ENCODE peak calls at places on chromosomes 4 and X, in nine cellular contexts. D is PC-9, K is WTC11, I is brain microvascular endothelial cell, U is bronchial epithelial cell, H is AG04449, Y is ovary, T is cardiac fibroblast, P is osteocyte. Q is an unnamed sample.

GRCh38 chr4:113969935-113970334 is 9.5 kb downstream of the ARSJ start:
- DNase-seq in T (peak), Y (no peak), D (no peak), H (no peak), P (no peak), I (no peak), U (peak), K (no peak), Q (no peak)

GRCh38 chr4:10965196-10965595 is 280.6 kb upstream of the CLNK start:
- DNase-seq in Y (no peak), P (no peak), H (no peak), I (no peak), T (no peak), U (no peak), K (no peak), D (no peak), Q (no peak)

GRCh38 chr4:55722132-55722531 is 86.0 kb upstream of the NMU start:
- DNase-seq in D (no peak), P (no peak), H (no peak), T (no peak), U (no peak), I (no peak), Y (no peak), K (no peak), Q (no peak)

GRCh38 chr4:157582141-157582540 is 361.6 kb downstream of the GRIA2 start:
- DNase-seq in Y (no peak), I (no peak), P (no peak), U (no peak), H (no peak), K (no peak), T (no peak), D (no peak), Q (no peak)

GRCh38 chrX:9562851-9563250 is 98.0 kb downstream of the TBL1X start:
- DNase-seq in T (peak), U (peak), H (peak), Y (no peak), D (peak), P (no peak), K (no peak), I (peak), Q (no peak)

GRCh38 chr4:81198609-81199008 is 16.4 kb downstream of the PRKG2 start:
- DNase-seq in I (no peak), T (no peak), P (no peak), Y (no peak), D (no peak), H (no peak), K (no peak), U (no peak), Q (no peak)

GRCh38 chr4:1396806-1397455 is 9.3 kb downstream of the NKX1-1 start:
- DNase-seq in D (no peak), I (no peak), Y (no peak), T (no peak), K (no peak), U (no peak), H (no peak), P (no peak), Q (peak)

GRCh38 chrX:38982843-38983242 is 181.6 kb downstream of the MID1IP1 start:
- DNase-seq in P (no peak), Y (no peak), D (no peak), K (no peak), T (no peak), H (no peak), I (no peak), U (no peak), Q (no peak)

GRCh38 chr4:7736436-7737267 is 203.0 kb downstream of the AFAP1 start:
- DNase-seq in H (no peak), D (no peak), Y (no peak), U (no peak), P (no peak), T (peak), I (peak), K (no peak), Q (peak)

GRCh38 chr4:16472537-16472936 is 246.3 kb upstream of the TAPT1 start:
- DNase-seq in T (peak), I (no peak), H (no peak), U (peak), Y (no peak), D (no peak), P (no peak), K (no peak), Q (no peak)

GRCh38 chr4:53558981-53559620 is 32.2 kb downstream of the LNX1 start:
- DNase-seq in D (no peak), Y (no peak), H (no peak), P (no peak), K (no peak), U (peak), T (peak), I (no peak), Q (no peak)

GRCh38 chr4:8330821-8331566 is 61.4 kb downstream of the HTRA3 start:
- DNase-seq in K (no peak), U (no peak), Y (peak), P (no peak), D (no peak), H (no peak), T (peak), I (no peak), Q (no peak)

GRCh38 chr4:189143255-189143654 is 797.4 kb upstream of the FRG1 start:
- DNase-seq in T (peak), I (no peak), H (no peak), P (no peak), Y (no peak), D (peak), U (peak), K (no peak), Q (no peak)

GRCh38 chr4:88985088-88985779 is 71.8 kb downstream of the FAM13A start:
- DNase-seq in U (peak), P (no peak), I (peak), K (no peak), T (peak), H (peak), Y (no peak), D (no peak), Q (no peak)

GRCh38 chr4:41507292-41507933 is 30.5 kb upstream of the LIMCH1 start:
- DNase-seq in T (peak), U (peak), H (peak), K (no peak), D (peak), I (no peak), Y (no peak), P (no peak), Q (no peak)

GRCh38 chr4:17544205-17544604 is 29.2 kb downstream of the CLRN2 start:
- DNase-seq in D (no peak), K (no peak), P (no peak), Y (no peak), T (peak), U (peak), I (no peak), H (no peak), Q (no peak)

GRCh38 chrX:74438771-74439170 is 17.5 kb downstream of the SLC16A2 start:
- DNase-seq in H (no peak), P (no peak), U (no peak), K (no peak), Y (no peak), T (no peak), D (no peak), I (no peak), Q (no peak)

GRCh38 chrX:75957107-75957610 is 172.1 kb upstream of the MAGEE2 start:
- DNase-seq in I (no peak), P (no peak), Y (no peak), D (no peak), H (no peak), U (no peak), K (no peak), T (no peak), Q (no peak)

GRCh38 chr4:160772668-160773067 is 1391.1 kb downstream of the FSTL5 start:
- DNase-seq in D (no peak), K (no peak), Y (no peak), H (no peak), I (peak), T (no peak), P (no peak), U (peak), Q (no peak)

GRCh38 chr4:158146736-158147135 is 26.1 kb downstream of the GASK1B start:
- DNase-seq in D (no peak), I (no peak), Y (no peak), K (no peak), H (no peak), P (no peak), U (no peak), T (no peak), Q (no peak)

GRCh38 chr4:157779084-157779483 is 393.7 kb downstream of the GASK1B start:
- DNase-seq in D (no peak), I (no peak), K (no peak), P (no peak), T (no peak), Y (no peak), U (no peak), H (no peak), Q (no peak)

GRCh38 chr4:52658671-52659015 is 458 bp downstream of the USP46 start:
- DNase-seq in Y (peak), U (no peak), H (no peak), K (peak), T (no peak), P (no peak), D (no peak), I (no peak), Q (no peak)

GRCh38 chrX:12970691-12971202 is 4.2 kb upstream of the TMSB4X start:
- DNase-seq in Y (peak), H (no peak), U (no peak), P (no peak), T (peak), I (no peak), K (peak), D (no peak), Q (no peak)
- TF ChIP-seq CTCF in Y (no peak), H (peak), U (peak), P (peak), T (peak), I (peak), K (no peak), D (no peak), Q (no peak)

DNA sequence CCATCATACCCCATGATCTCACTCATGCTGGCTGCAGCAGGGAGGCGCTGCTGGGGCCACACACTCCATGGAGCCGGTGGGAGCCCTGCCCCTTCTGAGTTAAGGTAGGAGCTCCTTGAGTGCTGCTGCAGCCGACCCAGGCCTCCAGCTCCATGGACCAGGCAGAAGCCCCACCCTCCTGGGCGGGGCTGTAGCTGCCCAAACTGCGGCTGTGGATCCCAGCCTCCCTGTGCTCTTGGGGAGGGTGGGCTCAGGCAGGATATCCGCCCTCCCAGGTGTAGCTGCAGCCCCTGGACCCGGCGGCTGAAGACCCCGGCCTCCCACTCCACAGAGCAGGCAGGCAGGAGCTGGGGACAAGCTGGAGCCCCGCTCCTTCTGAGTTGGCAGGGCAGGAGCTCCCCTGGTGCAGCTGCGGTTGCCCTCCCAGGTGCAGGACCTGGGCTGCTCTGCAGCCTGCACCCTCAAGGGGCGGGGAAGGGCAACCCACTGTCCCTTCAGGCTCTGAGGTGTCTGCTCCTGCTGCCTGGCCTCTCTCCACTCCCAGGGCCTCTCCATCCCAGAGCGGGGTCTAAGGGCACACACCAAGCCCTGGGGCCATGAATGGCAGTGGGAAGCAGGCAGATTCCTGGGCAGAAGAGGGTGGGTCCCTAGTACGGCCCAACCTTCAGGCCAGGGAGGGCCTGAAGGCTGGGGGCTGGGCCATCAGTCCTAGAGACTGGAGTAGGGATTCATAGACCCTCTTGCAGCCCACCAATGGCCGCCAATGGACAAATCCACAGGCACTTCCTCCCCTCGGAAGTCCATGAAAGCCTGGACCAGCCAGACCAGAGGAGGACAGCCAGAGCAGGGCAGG is 466.1 kb downstream of the DTHD1 start:
- DNase-seq in H (no peak), I (no peak), P (no peak), U (no peak), K (peak), D (no peak), T (no peak), Y (no peak), Q (peak)
- TF ChIP-seq CTCF in H (no peak), I (no peak), P (no peak), U (no peak), K (no peak), D (no peak), T (no peak), Y (no peak), Q (no peak)

GRCh38 chr4:126661194-126661593 is 971.6 kb upstream of the INTU start:
- DNase-seq in H (no peak), P (no peak), U (no peak), D (no peak), Y (no peak), K (no peak), I (peak), T (no peak), Q (no peak)
- TF ChIP-seq CTCF in H (no peak), P (no peak), U (no peak), D (no peak), Y (no peak), K (no peak), I (no peak), T (no peak), Q (no peak)

GRCh38 chrX:102067966-102068723 is 57.3 kb upstream of the TCEAL2 start:
- DNase-seq in H (no peak), P (no peak), K (no peak), D (peak), U (peak), Y (peak), I (peak), T (peak), Q (peak)
- TF ChIP-seq CTCF in H (peak), P (peak), K (no peak), D (peak), U (peak), Y (peak), I (peak), T (peak), Q (peak)

DNA sequence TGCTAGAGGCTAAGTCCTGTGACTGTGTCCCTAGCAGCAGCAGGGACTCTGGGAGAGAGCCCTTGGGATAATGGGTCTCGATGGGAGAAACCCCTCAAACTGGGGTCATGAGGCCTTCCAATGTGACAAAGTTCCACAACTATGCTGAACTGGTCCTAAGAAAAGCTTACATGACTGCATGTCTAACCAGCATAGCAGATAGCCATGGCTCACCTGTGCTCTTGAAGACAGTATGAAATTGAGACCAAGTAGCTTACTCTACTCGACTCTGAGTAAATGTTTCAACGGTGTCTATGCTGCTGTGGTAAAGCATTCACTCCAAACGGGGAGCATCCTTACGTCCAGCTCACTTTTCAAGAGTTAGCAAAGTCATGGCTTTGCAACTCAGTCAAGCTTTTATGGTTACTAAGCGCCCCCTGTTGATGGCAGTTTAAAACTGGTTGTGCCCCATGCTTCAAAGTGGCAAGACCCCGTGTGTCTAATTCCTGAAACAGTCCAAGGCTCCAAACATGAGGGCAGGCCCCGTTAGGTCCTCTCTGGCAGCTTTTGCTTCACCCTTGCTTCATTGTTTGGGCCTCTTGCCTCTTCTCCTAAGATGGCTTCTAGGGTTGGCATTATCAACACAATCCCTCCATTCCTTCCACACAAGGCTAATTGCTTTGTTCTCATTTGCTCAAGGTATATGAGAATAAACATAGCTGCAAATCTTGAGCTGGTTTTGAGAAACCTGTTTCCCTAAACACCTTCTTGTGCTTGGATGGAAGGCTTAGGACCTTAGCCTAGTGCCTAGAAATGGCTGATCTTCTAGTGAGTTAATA is 46.6 kb downstream of the CCNG2 start:
- DNase-seq in P (peak), U (peak), T (peak), D (peak), H (peak), K (peak), I (peak), Y (peak), Q (peak)
- TF ChIP-seq CTCF in P (peak), U (peak), T (peak), D (peak), H (peak), K (peak), I (peak), Y (peak), Q (peak)

GRCh38 chrX:113001836-113002235 is 161.2 kb upstream of the AMOT start:
- DNase-seq in K (no peak), T (no peak), H (no peak), Y (no peak), P (no peak), I (no peak), D (peak), U (peak), Q (no peak)
- TF ChIP-seq CTCF in K (no peak), T (no peak), H (no peak), Y (no peak), P (no peak), I (no peak), D (peak), U (no peak), Q (peak)

DNA sequence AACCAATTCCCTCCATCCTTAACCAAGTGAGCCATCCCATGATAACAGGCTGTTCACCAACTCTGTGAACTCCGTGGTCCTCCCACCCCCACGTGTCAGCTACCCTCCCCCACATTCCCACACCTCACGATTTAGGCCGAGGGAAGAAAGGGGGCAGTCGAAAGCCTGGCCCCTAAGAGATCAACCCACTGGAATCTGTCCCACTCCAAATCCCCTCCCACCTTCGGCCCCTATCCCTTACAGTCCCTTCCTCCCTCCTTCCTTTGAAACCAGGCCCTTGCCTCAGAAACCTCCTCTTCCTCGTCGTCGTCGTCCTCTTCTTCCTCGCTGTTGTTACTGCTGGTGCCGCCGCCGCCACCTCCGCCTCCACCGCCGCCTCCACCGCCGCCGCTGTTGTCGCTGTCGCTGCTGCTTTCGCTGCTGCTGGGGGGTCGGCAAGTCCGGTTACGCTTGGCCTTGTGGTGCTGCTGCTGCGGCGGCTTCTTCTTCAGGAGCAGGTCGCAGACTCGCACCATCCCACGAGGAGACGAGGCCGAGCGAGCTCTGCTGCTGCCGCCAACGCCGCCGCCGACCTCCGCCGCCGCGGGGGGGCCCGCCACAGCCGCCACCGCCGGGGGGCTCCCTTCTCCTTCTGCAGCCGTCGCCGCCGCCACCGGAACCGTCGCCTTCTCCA is 467 bp downstream of the ANKRD17 start:
- DNase-seq in D (no peak), T (peak), U (peak), P (no peak), Y (peak), K (no peak), H (no peak), I (peak), Q (no peak)
- TF ChIP-seq CTCF in D (no peak), T (peak), U (peak), P (peak), Y (no peak), K (no peak), H (peak), I (no peak), Q (no peak)

GRCh38 chrX:44068043-44068442 is 94.9 kb upstream of the NDP start:
- DNase-seq in I (no peak), Y (no peak), U (peak), H (no peak), T (no peak), P (no peak), K (no peak), D (no peak), Q (no peak)
- TF ChIP-seq CTCF in I (no peak), Y (no peak), U (no peak), H (no peak), T (no peak), P (no peak), K (no peak), D (no peak), Q (no peak)

GRCh38 chr4:102165584-102165983 is 179.7 kb downstream of the SLC39A8 start:
- DNase-seq in I (no peak), U (no peak), H (no peak), P (no peak), T (no peak), K (peak), D (no peak), Y (no peak), Q (no peak)
- TF ChIP-seq CTCF in I (no peak), U (no peak), H (no peak), P (no peak), T (no peak), K (no peak), D (no peak), Y (no peak), Q (no peak)